ENCODE peak calls at places on chromosome 7, in six cellular contexts. G is HEK293T, P is K562, Z is IMR-90, R is GM12878, A is HepG2. I is an unnamed sample.

GRCh38 chr7:153472516-153472915 is 579.7 kb upstream of the DPP6 start:
- DNase-seq in G (no peak), A (no peak), P (no peak), Z (no peak), R (no peak), I (no peak)

GRCh38 chr7:110371709-110372108 is 719.2 kb upstream of the LRRN3 start:
- DNase-seq in G (no peak), R (no peak), P (no peak), Z (no peak), A (no peak), I (no peak)

GRCh38 chr7:122674502-122674901 is 24.4 kb downstream of the RNF133 start:
- DNase-seq in G (no peak), P (no peak), A (no peak), R (no peak), Z (no peak), I (no peak)

GRCh38 chr7:101817031-101817929 is at the start of gene CUX1:
- DNase-seq in R (no peak), Z (no peak), G (no peak), P (peak), A (peak), I (peak)

GRCh38 chr7:41696323-41696916 is 6.5 kb downstream of the INHBA start:
- DNase-seq in R (no peak), A (peak), P (peak), Z (peak), G (peak), I (peak)

GRCh38 chr7:54960517-54960916 is 58.3 kb upstream of the EGFR start:
- DNase-seq in P (no peak), A (no peak), G (no peak), Z (peak), R (no peak), I (no peak)

GRCh38 chr7:18659746-18660145 is 164.2 kb downstream of the HDAC9 start:
- DNase-seq in A (no peak), P (no peak), R (no peak), G (no peak), Z (no peak), I (no peak)

GRCh38 chr7:157839672-157840167 is 502.9 kb downstream of the DNAJB6 start:
- DNase-seq in A (no peak), R (no peak), G (no peak), P (no peak), Z (no peak), I (no peak)

GRCh38 chr7:28957822-28958234 is 302 bp downstream of the TRIL start:
- DNase-seq in Z (no peak), A (no peak), G (no peak), R (no peak), P (no peak), I (no peak)

GRCh38 chr7:22728416-22729029 is 1.5 kb downstream of the IL6 start:
- DNase-seq in Z (peak), R (no peak), P (peak), A (peak), G (peak), I (peak)

GRCh38 chr7:71414490-71414889 is 282.5 kb downstream of the GALNT17 start:
- DNase-seq in R (no peak), P (no peak), Z (no peak), A (no peak), G (no peak), I (no peak)

GRCh38 chr7:128915841-128916642 is 5.5 kb upstream of the KCP start:
- DNase-seq in P (no peak), A (no peak), R (no peak), G (no peak), Z (no peak), I (no peak)

GRCh38 chr7:22295402-22296264 is 61.3 kb downstream of the RAPGEF5 start:
- DNase-seq in A (no peak), R (no peak), G (no peak), Z (no peak), P (no peak), I (no peak)

GRCh38 chr7:25664593-25664992 is 436.3 kb upstream of the NPVF start:
- DNase-seq in R (no peak), Z (no peak), P (no peak), G (no peak), A (no peak), I (no peak)

GRCh38 chr7:123864438-123864837 is 19.5 kb downstream of the HYAL4 start:
- DNase-seq in P (no peak), A (no peak), R (no peak), Z (no peak), G (peak), I (no peak)

GRCh38 chr7:33076737-33077136 is 14.2 kb upstream of the NT5C3A start:
- DNase-seq in R (no peak), P (no peak), G (no peak), A (no peak), Z (no peak), I (no peak)

GRCh38 chr7:234712-235553 is 42.6 kb downstream of the FAM20C start:
- DNase-seq in G (no peak), R (no peak), Z (peak), P (no peak), A (peak), I (peak)

GRCh38 chr7:101507791-101508252 is 121.3 kb downstream of the MYL10 start:
- DNase-seq in P (peak), R (no peak), A (peak), Z (peak), G (peak), I (peak)

GRCh38 chr7:104642551-104642950 is 314.1 kb downstream of the LHFPL3 start:
- DNase-seq in R (no peak), A (no peak), G (no peak), P (no peak), Z (no peak), I (no peak)

GRCh38 chr7:28272461-28272877 is 91.9 kb upstream of the JAZF1 start:
- DNase-seq in R (no peak), A (no peak), P (peak), G (peak), Z (peak), I (peak)

GRCh38 chr7:74455933-74456332 is 2.2 kb downstream of the GTF2IRD1 start:
- DNase-seq in R (no peak), P (no peak), A (no peak), Z (no peak), G (no peak), I (no peak)

GRCh38 chr7:1292972-1293830 is 60.5 kb downstream of the UNCX start:
- DNase-seq in Z (no peak), G (no peak), R (no peak), A (no peak), P (no peak), I (no peak)

GRCh38 chr7:129388353-129389098 is 45.7 kb upstream of the STRIP2 start:
- DNase-seq in Z (no peak), G (no peak), A (no peak), P (no peak), R (no peak), I (no peak)

GRCh38 chr7:54559401-54559800 is 17.2 kb downstream of the VSTM2A start:
- DNase-seq in R (no peak), Z (no peak), A (no peak), G (no peak), P (no peak), I (no peak)

GRCh38 chr7:520503-521161 is 986 bp upstream of the PDGFA start:
- DNase-seq in R (no peak), P (no peak), G (no peak), Z (no peak), A (no peak), I (no peak)

GRCh38 chr7:1564603-1565022 is 5.2 kb downstream of the PSMG3 start:
- DNase-seq in A (no peak), Z (no peak), G (no peak), R (no peak), P (no peak), I (no peak)

GRCh38 chr7:129144095-129144833 is at the start of gene TSPAN33:
- DNase-seq in G (peak), R (no peak), A (peak), P (peak), Z (peak), I (peak)

GRCh38 chr7:107711301-107711700 is 32.6 kb upstream of the CBLL1 start:
- DNase-seq in R (no peak), Z (peak), P (no peak), A (no peak), G (no peak), I (no peak)

GRCh38 chr7:117086788-117087187 is 133.5 kb downstream of the ST7 start:
- DNase-seq in Z (no peak), G (no peak), R (no peak), P (peak), A (no peak), I (no peak)
- TF ChIP-seq BHLHE40 in Z (no peak), G (no peak), R (no peak), P (no peak), A (no peak), I (no peak)

GRCh38 chr7:37176079-37176478 is 272.6 kb downstream of the ELMO1 start:
- DNase-seq in A (no peak), Z (no peak), P (no peak), R (no peak), G (no peak), I (no peak)

GRCh38 chr7:37186753-37187152 is 261.9 kb downstream of the ELMO1 start:
- DNase-seq in Z (no peak), G (no peak), P (no peak), R (no peak), A (no peak), I (no peak)

GRCh38 chr7:37180828-37181549 is 267.7 kb downstream of the ELMO1 start:
- DNase-seq in A (no peak), G (no peak), Z (no peak), P (no peak), R (no peak), I (no peak)

GRCh38 chr7:37182011-37182478 is 266.6 kb downstream of the ELMO1 start:
- DNase-seq in A (peak), Z (peak), G (peak), P (peak), R (peak), I (peak)

DNA sequence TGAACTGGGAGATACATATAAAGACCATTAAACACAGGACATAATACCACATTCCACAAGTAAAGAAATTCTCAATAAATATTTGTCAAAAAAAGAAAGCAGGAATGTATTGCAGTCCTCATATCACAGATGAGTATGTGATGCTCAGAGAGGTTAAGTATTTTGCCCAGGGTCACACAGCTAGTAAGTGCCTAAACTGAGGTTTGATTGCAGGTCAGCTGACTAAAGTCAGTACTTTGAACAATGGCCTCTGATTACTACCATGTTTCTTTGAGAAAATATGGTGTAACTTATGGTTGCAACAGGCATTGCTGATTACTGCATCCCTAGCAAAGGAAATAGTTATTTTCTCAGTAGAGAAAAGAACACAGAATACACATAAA is 267.1 kb downstream of the ELMO1 start:
- DNase-seq in P (no peak), R (no peak), G (no peak), Z (no peak), A (no peak), I (no peak)
- TF ChIP-seq BHLHE40 in P (no peak), R (no peak), G (no peak), Z (no peak), A (no peak), I (no peak)

GRCh38 chr7:92246363-92247101 is 758 bp downstream of the ANKIB1 start:
- DNase-seq in P (peak), A (no peak), G (peak), Z (peak), R (no peak), I (peak)
- TF ChIP-seq BHLHE40 in P (no peak), A (no peak), G (no peak), Z (no peak), R (no peak), I (no peak)

DNA sequence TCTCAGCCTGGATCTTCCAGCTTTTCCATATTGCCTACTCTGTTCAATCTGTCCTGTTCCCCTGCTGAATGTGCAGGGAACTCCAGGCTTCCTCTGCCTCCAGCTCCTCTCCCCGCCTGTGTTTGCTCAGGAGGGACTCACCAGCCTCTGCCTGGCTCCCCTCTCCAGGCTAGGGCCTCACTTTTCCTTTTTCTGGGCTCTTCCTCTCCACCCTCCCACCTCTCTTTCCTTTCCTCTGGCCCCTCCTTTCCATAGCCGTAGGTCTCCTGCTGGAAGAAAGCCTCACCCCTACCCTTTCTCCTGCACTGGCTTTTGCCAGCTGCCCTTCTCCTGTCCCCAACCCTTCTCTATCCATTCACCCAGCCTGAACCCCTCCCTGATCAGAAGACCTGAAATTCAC is 25.0 kb downstream of the PILRA start:
- DNase-seq in Z (no peak), A (no peak), G (no peak), R (no peak), P (no peak), I (no peak)
- TF ChIP-seq BHLHE40 in Z (no peak), A (no peak), G (no peak), R (no peak), P (no peak), I (no peak)

GRCh38 chr7:46319841-46320240 is 398.8 kb upstream of the IGFBP3 start:
- DNase-seq in P (no peak), A (no peak), Z (peak), R (no peak), G (no peak), I (no peak)
- TF ChIP-seq BHLHE40 in P (no peak), A (no peak), Z (no peak), R (no peak), G (no peak), I (no peak)

DNA sequence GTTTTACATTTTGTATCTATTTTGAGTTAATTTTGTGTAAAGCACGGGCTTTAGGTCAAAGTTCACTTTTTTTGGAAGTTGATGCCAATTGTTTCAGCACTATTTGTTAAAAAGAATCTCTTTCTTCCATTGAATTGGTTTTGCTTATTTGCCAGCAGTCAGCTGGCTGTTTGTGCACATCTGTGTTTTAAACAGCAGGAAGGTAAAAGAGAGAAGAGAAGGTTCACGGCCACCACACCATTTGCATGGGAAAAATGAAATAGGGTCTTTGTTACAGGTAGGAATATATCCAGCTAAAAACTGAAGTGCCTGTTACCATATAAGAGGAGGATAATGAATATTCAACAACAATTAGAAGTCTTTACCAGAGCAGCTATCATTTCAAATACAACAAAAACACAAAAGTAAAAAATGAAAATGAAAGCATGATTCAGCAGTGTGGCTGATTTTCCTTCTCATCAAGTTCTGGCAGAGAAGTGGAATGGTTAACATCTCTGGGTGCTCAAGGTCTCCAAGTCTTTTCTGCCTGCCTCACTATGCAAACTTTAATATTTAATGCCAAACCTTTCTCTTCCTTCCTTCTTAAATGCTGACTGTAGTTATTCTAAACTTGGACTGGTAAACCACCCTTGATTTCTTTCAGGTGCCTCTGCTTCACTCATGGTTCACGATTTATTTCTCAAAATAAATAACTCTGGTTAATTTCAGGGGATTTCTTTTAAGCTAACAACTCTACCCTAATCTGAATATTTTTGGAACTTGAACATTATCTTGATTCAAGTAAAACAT is 841.5 kb downstream of the GRM8 start:
- DNase-seq in P (no peak), R (peak), G (no peak), Z (no peak), A (no peak), I (no peak)
- TF ChIP-seq BHLHE40 in P (no peak), R (no peak), G (no peak), Z (no peak), A (no peak), I (no peak)

DNA sequence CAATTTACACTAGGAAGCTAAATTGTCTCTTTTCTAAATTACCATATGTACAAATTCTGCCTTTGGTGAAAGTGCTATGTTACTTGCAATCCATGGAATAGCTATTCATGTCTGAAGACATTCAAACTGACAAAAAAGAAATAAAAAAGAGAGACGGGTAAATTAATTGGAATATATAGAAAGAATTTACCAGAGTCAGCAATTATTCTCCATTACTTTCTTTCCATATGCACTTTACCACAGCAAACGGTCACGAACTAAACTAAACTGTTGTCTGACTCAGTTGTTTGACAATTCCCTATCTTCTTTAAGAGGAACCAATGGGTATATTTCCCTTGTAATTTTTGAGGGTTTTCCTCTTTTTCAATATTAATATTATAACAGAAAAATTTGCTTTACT is 85.7 kb downstream of the HOXA1 start:
- DNase-seq in R (no peak), G (no peak), P (no peak), A (no peak), Z (no peak), I (no peak)
- TF ChIP-seq BHLHE40 in R (no peak), G (no peak), P (no peak), A (no peak), Z (no peak), I (no peak)

GRCh38 chr7:31370610-31371009 is 30.1 kb upstream of the NEUROD6 start:
- DNase-seq in P (no peak), R (no peak), Z (no peak), G (no peak), A (no peak), I (no peak)

GRCh38 chr7:31373337-31374289 is 33.1 kb upstream of the NEUROD6 start:
- DNase-seq in P (peak), A (peak), G (peak), R (no peak), Z (peak), I (peak)

GRCh38 chr7:31372538-31372937 is 32.0 kb upstream of the NEUROD6 start:
- DNase-seq in R (no peak), Z (no peak), A (no peak), G (no peak), P (no peak), I (no peak)

GRCh38 chr7:31371621-31372020 is 31.1 kb upstream of the NEUROD6 start:
- DNase-seq in P (no peak), Z (no peak), R (no peak), G (no peak), A (no peak), I (no peak)

GRCh38 chr7:31368620-31369019 is 28.1 kb upstream of the NEUROD6 start:
- DNase-seq in G (no peak), A (no peak), P (no peak), Z (no peak), R (no peak), I (no peak)
- TF ChIP-seq BHLHE40 in G (no peak), A (no peak), P (no peak), Z (no peak), R (no peak), I (no peak)